ENCODE peak calls at places on chromosomes 2 and 18, in seven cellular contexts. One of them, this sample, is unnamed.

GRCh38 chr2:30026091-30027055 is 105.0 kb upstream of the ALK start:
- DNase-seq in tibial artery: no peak
- DNase-seq in astrocyte: peak; percentile 51
- DNase-seq in left ventricle myocardium inferior: peak; percentile 33
- DNase-seq in A549: peak; percentile 50
- DNase-seq in suprapubic skin: no peak
- DNase-seq in upper lobe of right lung: peak; percentile 67
- DNase-seq in this sample: peak; percentile 79

GRCh38 chr2:238945433-238946150 is 97.7 kb downstream of the TWIST2 start:
- DNase-seq in left ventricle myocardium inferior: peak; percentile 60
- DNase-seq in tibial artery: peak; percentile 68
- DNase-seq in A549: peak; percentile 45
- DNase-seq in upper lobe of right lung: peak; percentile 77
- DNase-seq in astrocyte: peak; percentile 22
- DNase-seq in suprapubic skin: peak; percentile 82
- DNase-seq in this sample: no peak

GRCh38 chr2:63792523-63792922 is 49.2 kb upstream of the UGP2 start:
- DNase-seq in A549: peak; percentile 25
- DNase-seq in astrocyte: peak; percentile 97
- DNase-seq in upper lobe of right lung: no peak
- DNase-seq in left ventricle myocardium inferior: no peak
- DNase-seq in tibial artery: no peak
- DNase-seq in suprapubic skin: no peak
- DNase-seq in this sample: no peak

GRCh38 chr18:22912835-22913234 is 20.3 kb upstream of the RBBP8 start:
- DNase-seq in tibial artery: no peak
- DNase-seq in astrocyte: peak; percentile 76
- DNase-seq in suprapubic skin: no peak
- DNase-seq in A549: no peak
- DNase-seq in upper lobe of right lung: no peak
- DNase-seq in left ventricle myocardium inferior: no peak
- DNase-seq in this sample: no peak

GRCh38 chr2:215833531-215834162 is 179.7 kb downstream of the MREG start:
- DNase-seq in upper lobe of right lung: no peak
- DNase-seq in astrocyte: peak; percentile 92
- DNase-seq in suprapubic skin: no peak
- DNase-seq in tibial artery: no peak
- DNase-seq in A549: peak; percentile 65
- DNase-seq in left ventricle myocardium inferior: no peak
- DNase-seq in this sample: no peak

GRCh38 chr18:62988467-62988866 is 273.1 kb downstream of the PHLPP1 start:
- DNase-seq in A549: no peak
- DNase-seq in left ventricle myocardium inferior: no peak
- DNase-seq in astrocyte: no peak
- DNase-seq in tibial artery: no peak
- DNase-seq in suprapubic skin: no peak
- DNase-seq in upper lobe of right lung: no peak
- DNase-seq in this sample: no peak

GRCh38 chr2:235827585-235827992 is 333.7 kb downstream of the AGAP1 start:
- DNase-seq in tibial artery: no peak
- DNase-seq in astrocyte: peak; percentile 74
- DNase-seq in left ventricle myocardium inferior: no peak
- DNase-seq in upper lobe of right lung: no peak
- DNase-seq in suprapubic skin: no peak
- DNase-seq in A549: peak; percentile 45
- DNase-seq in this sample: no peak

GRCh38 chr2:212727751-212728150 is 189.1 kb upstream of the ERBB4 start:
- DNase-seq in suprapubic skin: no peak
- DNase-seq in left ventricle myocardium inferior: no peak
- DNase-seq in A549: no peak
- DNase-seq in astrocyte: no peak
- DNase-seq in upper lobe of right lung: no peak
- DNase-seq in tibial artery: no peak
- DNase-seq in this sample: no peak

GRCh38 chr18:78711971-78712370 is 267.6 kb upstream of the SALL3 start:
- DNase-seq in suprapubic skin: peak; percentile 13
- DNase-seq in tibial artery: no peak
- DNase-seq in left ventricle myocardium inferior: no peak
- DNase-seq in A549: no peak
- DNase-seq in astrocyte: no peak
- DNase-seq in upper lobe of right lung: no peak
- DNase-seq in this sample: no peak

GRCh38 chr2:99851811-99852210 is 290.6 kb downstream of the AFF3 start:
- DNase-seq in left ventricle myocardium inferior: no peak
- DNase-seq in tibial artery: no peak
- DNase-seq in upper lobe of right lung: no peak
- DNase-seq in suprapubic skin: no peak
- DNase-seq in A549: no peak
- DNase-seq in astrocyte: no peak
- DNase-seq in this sample: no peak

GRCh38 chr2:176483481-176483880 is 214.2 kb downstream of the MTX2 start:
- DNase-seq in astrocyte: no peak
- DNase-seq in A549: no peak
- DNase-seq in left ventricle myocardium inferior: no peak
- DNase-seq in upper lobe of right lung: no peak
- DNase-seq in tibial artery: no peak
- DNase-seq in suprapubic skin: no peak
- DNase-seq in this sample: no peak

GRCh38 chr18:2515408-2515807 is 55.9 kb downstream of the METTL4 start:
- DNase-seq in upper lobe of right lung: no peak
- DNase-seq in astrocyte: peak; percentile 96
- DNase-seq in suprapubic skin: no peak
- DNase-seq in tibial artery: no peak
- DNase-seq in A549: peak; percentile 31
- DNase-seq in left ventricle myocardium inferior: no peak
- DNase-seq in this sample: no peak

GRCh38 chr2:215332876-215333600 is 21.2 kb downstream of the ATIC start:
- DNase-seq in upper lobe of right lung: no peak
- DNase-seq in A549: no peak
- DNase-seq in left ventricle myocardium inferior: no peak
- DNase-seq in tibial artery: no peak
- DNase-seq in astrocyte: no peak
- DNase-seq in suprapubic skin: no peak
- DNase-seq in this sample: no peak

GRCh38 chr18:41639218-41639617 is 315.8 kb upstream of the PIK3C3 start:
- DNase-seq in suprapubic skin: no peak
- DNase-seq in left ventricle myocardium inferior: no peak
- DNase-seq in astrocyte: no peak
- DNase-seq in A549: no peak
- DNase-seq in tibial artery: no peak
- DNase-seq in upper lobe of right lung: no peak
- DNase-seq in this sample: no peak

GRCh38 chr2:21422724-21423522 is 299.2 kb downstream of the TDRD15 start:
- DNase-seq in astrocyte: no peak
- DNase-seq in upper lobe of right lung: no peak
- DNase-seq in left ventricle myocardium inferior: no peak
- DNase-seq in tibial artery: no peak
- DNase-seq in A549: no peak
- DNase-seq in suprapubic skin: no peak
- DNase-seq in this sample: no peak

DNA sequence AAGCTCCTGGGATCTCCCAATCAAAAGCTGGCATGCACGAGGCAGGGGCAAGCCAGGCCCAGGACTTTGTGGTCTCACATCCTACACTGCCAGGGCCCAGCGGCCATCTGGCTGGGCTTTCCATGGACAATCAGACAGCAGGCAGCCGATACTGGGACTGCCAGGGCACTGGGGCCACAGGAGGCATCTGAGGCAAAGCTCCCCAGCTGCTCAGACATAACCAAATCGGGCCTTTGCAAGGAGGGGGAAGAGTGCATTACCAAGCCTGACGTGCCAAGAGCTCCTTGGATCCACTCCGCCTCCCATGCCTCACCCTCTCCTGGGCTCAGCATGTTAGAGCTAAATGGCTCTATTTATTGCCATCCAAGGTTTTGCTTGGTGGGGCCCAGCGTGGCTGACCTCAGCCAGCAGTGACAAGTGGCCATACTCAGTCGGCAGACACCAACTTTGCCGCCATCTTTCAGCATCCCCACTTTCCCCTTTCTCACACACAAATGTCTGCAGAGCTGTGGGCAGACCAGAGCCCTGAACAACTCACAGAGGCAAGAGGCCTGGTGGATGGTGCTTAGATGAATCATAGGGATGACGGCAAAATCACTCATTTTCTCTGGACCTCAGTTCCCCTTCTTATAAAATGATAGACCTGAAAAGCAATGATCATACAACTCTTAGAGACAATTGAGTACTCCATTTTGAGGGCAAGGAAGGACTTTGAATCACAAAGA is 200.8 kb downstream of the TTC32 start:
- DNase-seq in A549: no peak
- DNase-seq in suprapubic skin: no peak
- DNase-seq in tibial artery: no peak
- DNase-seq in astrocyte: no peak
- DNase-seq in left ventricle myocardium inferior: no peak
- DNase-seq in upper lobe of right lung: no peak
- DNase-seq in this sample: peak; percentile 22
- H3K9me3 ChIP-seq in A549: peaks cover 16% of the 10 kb centered on the region
- H3K9me3 ChIP-seq in suprapubic skin: no peaks in the 10 kb centered on the region
- H3K9me3 ChIP-seq in tibial artery: peaks cover 8% of the 10 kb centered on the region
- H3K9me3 ChIP-seq in astrocyte: peaks cover 5% of the 10 kb centered on the region
- H3K9me3 ChIP-seq in left ventricle myocardium inferior: peaks cover 24% of the 10 kb centered on the region
- H3K9me3 ChIP-seq in upper lobe of right lung: no peaks in the 10 kb centered on the region
- H3K9me3 ChIP-seq in this sample: peaks cover 2% of the 10 kb centered on the region

GRCh38 chr18:58242978-58243377 is 199.0 kb downstream of the NEDD4L start:
- DNase-seq in A549: no peak
- DNase-seq in astrocyte: no peak
- DNase-seq in left ventricle myocardium inferior: no peak
- DNase-seq in tibial artery: no peak
- DNase-seq in upper lobe of right lung: no peak
- DNase-seq in suprapubic skin: no peak
- DNase-seq in this sample: no peak

GRCh38 chr18:58243401-58243800 is 199.4 kb downstream of the NEDD4L start:
- DNase-seq in A549: no peak
- DNase-seq in upper lobe of right lung: no peak
- DNase-seq in suprapubic skin: peak; percentile 21
- DNase-seq in tibial artery: no peak
- DNase-seq in left ventricle myocardium inferior: no peak
- DNase-seq in astrocyte: no peak
- DNase-seq in this sample: no peak

GRCh38 chr18:58251416-58251815 is 207.4 kb downstream of the NEDD4L start:
- DNase-seq in tibial artery: no peak
- DNase-seq in astrocyte: no peak
- DNase-seq in left ventricle myocardium inferior: no peak
- DNase-seq in A549: no peak
- DNase-seq in suprapubic skin: no peak
- DNase-seq in upper lobe of right lung: no peak
- DNase-seq in this sample: no peak

GRCh38 chr18:58249677-58250076 is 205.7 kb downstream of the NEDD4L start:
- DNase-seq in suprapubic skin: no peak
- DNase-seq in upper lobe of right lung: no peak
- DNase-seq in astrocyte: no peak
- DNase-seq in A549: no peak
- DNase-seq in left ventricle myocardium inferior: no peak
- DNase-seq in tibial artery: no peak
- DNase-seq in this sample: no peak

GRCh38 chr18:58247363-58247834 is 203.4 kb downstream of the NEDD4L start:
- DNase-seq in tibial artery: no peak
- DNase-seq in suprapubic skin: no peak
- DNase-seq in left ventricle myocardium inferior: no peak
- DNase-seq in astrocyte: peak; percentile 39
- DNase-seq in upper lobe of right lung: peak; percentile 58
- DNase-seq in A549: no peak
- DNase-seq in this sample: no peak
- H3K27ac ChIP-seq in tibial artery: no peak overlapping the region
- H3K27ac ChIP-seq in suprapubic skin: peak overlapping the region; percentile 18
- H3K27ac ChIP-seq in left ventricle myocardium inferior: peak overlapping the region; percentile 87
- H3K27ac ChIP-seq in astrocyte: no peak overlapping the region
- H3K27ac ChIP-seq in upper lobe of right lung: peak overlapping the region; percentile 51
- H3K27ac ChIP-seq in A549: no peak overlapping the region
- H3K27ac ChIP-seq in this sample: no peak overlapping the region

GRCh38 chr2:125681576-125681975 is 974.4 kb upstream of the GYPC start:
- DNase-seq in tibial artery: no peak
- DNase-seq in upper lobe of right lung: no peak
- DNase-seq in left ventricle myocardium inferior: no peak
- DNase-seq in astrocyte: no peak
- DNase-seq in A549: no peak
- DNase-seq in suprapubic skin: no peak
- DNase-seq in this sample: no peak
- TF ChIP-seq CTCF in tibial artery: no peak
- TF ChIP-seq CTCF in upper lobe of right lung: no peak
- TF ChIP-seq CTCF in left ventricle myocardium inferior: no peak
- TF ChIP-seq CTCF in astrocyte: no peak
- TF ChIP-seq CTCF in A549: no peak
- TF ChIP-seq CTCF in suprapubic skin: no peak
- TF ChIP-seq CTCF in this sample: no peak

DNA sequence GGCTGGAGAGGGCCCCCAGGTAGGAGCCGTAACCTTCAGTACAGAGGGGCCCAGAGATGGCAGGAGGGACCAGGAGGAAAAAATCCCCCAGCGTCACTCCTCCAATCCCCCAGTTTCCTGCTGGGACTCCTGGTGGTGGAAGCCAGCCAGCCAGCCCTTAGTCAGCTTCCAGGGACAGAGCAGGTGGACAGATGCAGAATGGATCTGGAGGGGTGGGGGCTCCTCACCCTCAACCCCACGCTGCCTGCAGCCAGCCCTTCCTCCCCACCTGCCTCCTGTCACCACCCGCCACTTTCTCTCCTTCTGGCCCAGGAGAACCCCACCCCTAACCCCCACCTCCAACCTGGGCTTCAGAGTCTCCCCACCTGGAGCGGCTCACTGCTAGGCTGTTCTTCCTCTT is 21.1 kb downstream of the EMX1 start:
- DNase-seq in tibial artery: no peak
- DNase-seq in A549: no peak
- DNase-seq in suprapubic skin: no peak
- DNase-seq in left ventricle myocardium inferior: no peak
- DNase-seq in astrocyte: no peak
- DNase-seq in upper lobe of right lung: no peak
- DNase-seq in this sample: peak; percentile 64
- H3K9me3 ChIP-seq in tibial artery: no peaks in the 10 kb centered on the region
- H3K9me3 ChIP-seq in A549: no peaks in the 10 kb centered on the region
- H3K9me3 ChIP-seq in suprapubic skin: no peaks in the 10 kb centered on the region
- H3K9me3 ChIP-seq in left ventricle myocardium inferior: no peaks in the 10 kb centered on the region
- H3K9me3 ChIP-seq in astrocyte: no peaks in the 10 kb centered on the region
- H3K9me3 ChIP-seq in upper lobe of right lung: no peaks in the 10 kb centered on the region
- H3K9me3 ChIP-seq in this sample: no peaks in the 10 kb centered on the region

DNA sequence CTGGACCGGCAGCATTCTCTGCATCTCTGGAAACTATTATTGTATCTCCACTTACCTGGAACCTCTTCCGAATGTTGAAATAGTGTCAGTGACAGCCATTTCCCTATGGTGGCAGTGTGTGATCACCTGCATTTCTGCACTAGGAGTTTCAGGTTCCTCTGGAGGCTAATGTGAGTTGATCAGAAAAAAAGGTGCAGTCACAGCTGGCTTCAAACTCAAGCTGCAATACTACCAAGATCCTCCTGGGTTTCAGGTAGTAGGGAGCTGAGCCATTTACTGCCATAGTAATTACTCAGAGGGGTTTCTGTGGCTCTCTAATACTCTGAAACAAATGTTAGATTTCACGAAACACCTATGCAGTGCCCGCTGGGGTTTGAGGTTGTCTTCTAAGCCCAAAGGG is 183.5 kb upstream of the OSR1 start:
- DNase-seq in astrocyte: no peak
- DNase-seq in A549: peak; percentile 35
- DNase-seq in upper lobe of right lung: no peak
- DNase-seq in tibial artery: no peak
- DNase-seq in left ventricle myocardium inferior: no peak
- DNase-seq in suprapubic skin: no peak
- DNase-seq in this sample: no peak
- H3K27ac ChIP-seq in astrocyte: no peak overlapping the region
- H3K27ac ChIP-seq in A549: peak overlapping the region; percentile 82
- H3K27ac ChIP-seq in upper lobe of right lung: no peak overlapping the region
- H3K27ac ChIP-seq in tibial artery: no peak overlapping the region
- H3K27ac ChIP-seq in left ventricle myocardium inferior: no peak overlapping the region
- H3K27ac ChIP-seq in suprapubic skin: no peak overlapping the region
- H3K27ac ChIP-seq in this sample: no peak overlapping the region